ENCODE peak calls at places on chromosome 18, in eight cellular contexts. L is GM20000, Y is HT1080, C is KG1, I is amygdala, P is GM19239, T is EL, N is AG08396. D is an unnamed sample.

GRCh38 chr18:37294951-37295350 is 270.6 kb downstream of the CELF4 start:
- DNase-seq in L (no peak), Y (peak; percentile 27), C (no peak), I (no peak), P (no peak), T (peak; percentile 20), N (no peak), D (no peak)

GRCh38 chr18:2932247-2933181 is 80.4 kb downstream of the LPIN2 start:
- DNase-seq in L (peak; percentile 67), Y (peak; percentile 20), C (peak; percentile 27), I (no peak), P (no peak), T (peak; percentile 67), N (peak; percentile 52), D (peak; percentile 60)

GRCh38 chr18:54717673-54718435 is 110.4 kb upstream of the RAB27B start:
- DNase-seq in L (peak; percentile 17), Y (peak; percentile 51), C (peak; percentile 59), I (peak; percentile 20), P (peak; percentile 14), T (no peak), N (no peak), D (peak; percentile 8)

GRCh38 chr18:32349728-32350395 is 120.8 kb downstream of the GAREM1 start:
- DNase-seq in L (no peak), Y (peak; percentile 73), C (no peak), I (peak; percentile 62), P (no peak), T (peak; percentile 75), N (peak; percentile 61), D (peak; percentile 6)

GRCh38 chr18:9477509-9477908 is 2.2 kb downstream of the RALBP1 start:
- DNase-seq in L (no peak), Y (no peak), C (no peak), I (no peak), P (no peak), T (no peak), N (no peak), D (no peak)

GRCh38 chr18:22637787-22638186 is 220.1 kb upstream of the CTAGE1 start:
- DNase-seq in L (no peak), Y (peak; percentile 48), C (no peak), I (no peak), P (no peak), T (peak; percentile 83), N (peak; percentile 24), D (peak; percentile 14)

GRCh38 chr18:34322365-34323289 is 97.9 kb upstream of the NOL4 start:
- DNase-seq in L (peak; percentile 19), Y (peak; percentile 40), C (peak; percentile 14), I (peak; percentile 21), P (no peak), T (no peak), N (no peak), D (peak; percentile 10)

GRCh38 chr18:5895300-5895885 is at the start of gene TMEM200C:
- DNase-seq in L (peak; percentile 82), Y (no peak), C (no peak), I (no peak), P (peak; percentile 51), T (no peak), N (peak; percentile 63), D (no peak)

GRCh38 chr18:58572181-58572580 is 56.7 kb downstream of the ALPK2 start:
- DNase-seq in L (no peak), Y (peak; percentile 95), C (no peak), I (no peak), P (no peak), T (peak; percentile 98), N (peak; percentile 59), D (peak; percentile 85)

GRCh38 chr18:7681261-7681660 is 114.1 kb downstream of the PTPRM start:
- DNase-seq in L (no peak), Y (no peak), C (no peak), I (no peak), P (no peak), T (no peak), N (no peak), D (no peak)

GRCh38 chr18:13500227-13500865 is 226.0 kb downstream of the FAM210A start:
- DNase-seq in L (no peak), Y (peak; percentile 29), C (no peak), I (peak; percentile 7), P (no peak), T (peak; percentile 18), N (no peak), D (peak; percentile 50)

GRCh38 chr18:63237911-63238710 is 81.5 kb downstream of the BCL2 start:
- DNase-seq in L (no peak), Y (peak; percentile 86), C (no peak), I (peak; percentile 22), P (no peak), T (peak; percentile 90), N (peak; percentile 78), D (peak; percentile 79)

GRCh38 chr18:40935423-40935822 is 1019.6 kb upstream of the PIK3C3 start:
- DNase-seq in L (peak; percentile 18), Y (peak; percentile 49), C (no peak), I (no peak), P (no peak), T (no peak), N (peak; percentile 3), D (peak; percentile 44)

GRCh38 chr18:23495723-23496440 is 7.4 kb upstream of the RMC1 start:
- DNase-seq in L (no peak), Y (no peak), C (no peak), I (no peak), P (no peak), T (no peak), N (no peak), D (no peak)

GRCh38 chr18:48753741-48754140 is 197.0 kb downstream of the SMAD7 start:
- DNase-seq in L (no peak), Y (no peak), C (no peak), I (no peak), P (no peak), T (no peak), N (no peak), D (no peak)

GRCh38 chr18:78770149-78771139 is 209.2 kb upstream of the SALL3 start:
- DNase-seq in L (no peak), Y (no peak), C (no peak), I (no peak), P (no peak), T (no peak), N (no peak), D (no peak)

GRCh38 chr18:62760403-62760734 is 45.0 kb downstream of the PHLPP1 start:
- DNase-seq in L (no peak), Y (no peak), C (no peak), I (no peak), P (no peak), T (no peak), N (no peak), D (no peak)

GRCh38 chr18:43422483-43422882 is 145.2 kb upstream of the SYT4 start:
- DNase-seq in L (no peak), Y (no peak), C (no peak), I (peak; percentile 0), P (no peak), T (no peak), N (no peak), D (peak; percentile 0)

GRCh38 chr18:604771-605170 is 8.0 kb downstream of the CLUL1 start:
- DNase-seq in L (no peak), Y (no peak), C (no peak), I (no peak), P (no peak), T (no peak), N (no peak), D (no peak)

D was measured in A172.